ENCODE peak calls at places on chromosomes 13 and 19, in eight cellular contexts. U, O, T, Q, P, F, E and M are unnamed samples.

GRCh38 chr13:78317030-78317429 is 286.3 kb downstream of the POU4F1 start:
- DNase-seq in U (no peak), E (no peak), T (no peak), O (no peak), F (no peak), P (no peak), Q (no peak), M (no peak)

GRCh38 chr19:33385956-33386355 is 12.4 kb downstream of the CEBPG start:
- DNase-seq in P (no peak), F (no peak), E (no peak), T (no peak), U (peak; percentile 54), O (no peak), Q (no peak), M (no peak)

GRCh38 chr13:52832268-52832667 is 16.2 kb downstream of the PCDH8 start:
- DNase-seq in O (no peak), Q (no peak), T (no peak), F (no peak), E (no peak), U (no peak), P (no peak), M (no peak)

GRCh38 chr13:42803563-42804212 is 22.3 kb downstream of the FAM216B start:
- DNase-seq in E (no peak), P (no peak), U (no peak), F (peak; percentile 78), O (no peak), T (no peak), Q (no peak), M (no peak)

GRCh38 chr19:1041835-1042685 is 2.2 kb downstream of the ABCA7 start:
- DNase-seq in T (no peak), F (no peak), Q (no peak), E (no peak), P (no peak), U (no peak), O (no peak), M (no peak)

GRCh38 chr19:15421726-15422260 is 3.0 kb upstream of the AKAP8L start:
- DNase-seq in Q (no peak), E (no peak), O (no peak), U (no peak), P (no peak), F (no peak), T (no peak), M (no peak)

GRCh38 chr13:21109168-21109567 is 47.8 kb upstream of the LATS2 start:
- DNase-seq in E (no peak), T (no peak), U (no peak), P (no peak), F (no peak), O (no peak), Q (no peak), M (no peak)

GRCh38 chr13:20579193-20579592 is 12.2 kb downstream of the IFT88 start:
- DNase-seq in O (no peak), Q (no peak), F (no peak), E (no peak), U (no peak), P (no peak), T (no peak), M (no peak)

GRCh38 chr13:40466271-40466670 is 200.2 kb downstream of the FOXO1 start:
- DNase-seq in O (no peak), F (no peak), P (no peak), E (no peak), U (no peak), T (no peak), Q (no peak), M (no peak)

GRCh38 chr19:8451885-8452284 is 7.1 kb downstream of the HNRNPM start:
- DNase-seq in E (no peak), P (no peak), U (no peak), O (no peak), Q (no peak), F (no peak), T (no peak), M (no peak)

GRCh38 chr19:887072-887471 is 5.9 kb downstream of the MED16 start:
- DNase-seq in F (peak; percentile 80), Q (peak; percentile 36), E (no peak), O (no peak), T (no peak), P (no peak), U (no peak), M (no peak)

GRCh38 chr13:91623151-91623550 is 224.7 kb downstream of the GPC5 start:
- DNase-seq in F (no peak), Q (no peak), E (no peak), T (no peak), P (no peak), U (no peak), O (no peak), M (no peak)

GRCh38 chr19:6828698-6829633 is 56.5 kb downstream of the VAV1 start:
- DNase-seq in Q (no peak), F (no peak), P (peak; percentile 50), U (peak; percentile 56), T (peak; percentile 51), O (no peak), E (peak; percentile 66), M (no peak)

GRCh38 chr19:40597329-40597838 is 3.8 kb upstream of the LTBP4 start:
- DNase-seq in F (no peak), O (no peak), Q (no peak), P (no peak), E (no peak), U (no peak), T (no peak), M (no peak)

GRCh38 chr19:661427-662196 is 1.4 kb downstream of the RNF126 start:
- DNase-seq in F (no peak), Q (no peak), U (no peak), P (peak; percentile 72), O (no peak), E (peak; percentile 83), T (peak; percentile 49), M (no peak)

GRCh38 chr13:44826586-44827350 is 162.5 kb downstream of the NUFIP1 start:
- DNase-seq in O (no peak), Q (no peak), U (no peak), P (no peak), F (no peak), E (no peak), T (no peak), M (no peak)

GRCh38 chr19:7230826-7231225 is 63.4 kb downstream of the INSR start:
- DNase-seq in O (no peak), E (no peak), T (no peak), P (no peak), F (no peak), Q (no peak), U (peak; percentile 87), M (no peak)

GRCh38 chr13:49082653-49083536 is 107.2 kb downstream of the FNDC3A start:
- DNase-seq in F (no peak), Q (peak; percentile 84), P (no peak), E (no peak), U (no peak), O (no peak), T (no peak), M (no peak)

GRCh38 chr13:43237616-43238015 is 214.2 kb downstream of the DNAJC15 start:
- DNase-seq in O (no peak), E (no peak), U (no peak), Q (no peak), F (no peak), T (no peak), P (no peak), M (no peak)

GRCh38 chr13:74024314-74024713 is 109.9 kb downstream of the KLF12 start:
- DNase-seq in E (no peak), O (no peak), Q (no peak), P (no peak), T (no peak), F (no peak), U (no peak), M (no peak)

GRCh38 chr13:52003551-52003950 is 7.7 kb downstream of the ATP7B start:
- DNase-seq in U (no peak), T (no peak), E (no peak), O (no peak), F (no peak), Q (no peak), P (no peak), M (no peak)

GRCh38 chr19:3557461-3558248 is at the start of gene MFSD12:
- DNase-seq in T (peak; percentile 95), F (peak; percentile 80), E (peak; percentile 96), U (peak; percentile 94), O (peak; percentile 98), Q (peak; percentile 65), P (peak; percentile 96), M (peak; percentile 89)

GRCh38 chr13:41974262-41974900 is 13.5 kb upstream of the VWA8 start:
- DNase-seq in U (no peak), T (no peak), E (no peak), P (no peak), F (no peak), O (no peak), Q (no peak), M (no peak)

GRCh38 chr13:98405107-98405571 is 171.8 kb downstream of the STK24 start:
- DNase-seq in F (no peak), E (no peak), U (no peak), T (no peak), P (no peak), Q (no peak), O (no peak), M (no peak)